ENCODE peak calls at places on chromosomes 2 and 18, in nine cellular contexts. G, A, C, S, X, H, R, M and Q are unnamed samples.

GRCh38 chr2:85813978-85814801 is 60.4 kb downstream of the ATOH8 start:
- DNase-seq in C (peak; percentile 30), A (peak; percentile 90), H (peak; percentile 93), G (peak; percentile 92), R (peak; percentile 94), X (peak; percentile 93), S (peak; percentile 96), M (peak; percentile 95), Q (peak; percentile 55)

GRCh38 chr2:61670591-61671503 is 132.7 kb upstream of the XPO1 start:
- DNase-seq in S (peak; percentile 63), X (no peak), M (no peak), A (peak; percentile 23), C (peak; percentile 46), G (peak; percentile 49), R (peak; percentile 79), H (peak; percentile 28), Q (no peak)

GRCh38 chr2:157105372-157105771 is 152.1 kb upstream of the GALNT5 start:
- DNase-seq in S (no peak), C (no peak), A (no peak), H (no peak), M (no peak), G (no peak), X (no peak), R (no peak), Q (no peak)

GRCh38 chr2:236563953-236564352 is 5.7 kb upstream of the ACKR3 start:
- DNase-seq in C (no peak), G (no peak), R (no peak), A (no peak), M (no peak), H (no peak), X (no peak), S (no peak), Q (no peak)

GRCh38 chr2:84435331-84436081 is 23.6 kb downstream of the SUCLG1 start:
- DNase-seq in M (no peak), A (no peak), C (no peak), G (no peak), R (no peak), S (no peak), H (no peak), X (no peak), Q (no peak)

GRCh38 chr18:31598021-31598805 is 6.5 kb downstream of the TTR start:
- DNase-seq in X (no peak), R (no peak), G (no peak), S (no peak), A (no peak), C (no peak), M (no peak), H (no peak), Q (no peak)

GRCh38 chr2:37614061-37614802 is 57.2 kb downstream of the CDC42EP3 start:
- DNase-seq in G (peak; percentile 29), R (peak; percentile 88), A (no peak), C (no peak), H (no peak), M (no peak), X (no peak), S (no peak), Q (no peak)

GRCh38 chr2:71299507-71299906 is 32.1 kb upstream of the ZNF638 start:
- DNase-seq in X (no peak), A (peak; percentile 63), M (no peak), R (no peak), C (no peak), S (no peak), H (no peak), G (no peak), Q (no peak)

DNA sequence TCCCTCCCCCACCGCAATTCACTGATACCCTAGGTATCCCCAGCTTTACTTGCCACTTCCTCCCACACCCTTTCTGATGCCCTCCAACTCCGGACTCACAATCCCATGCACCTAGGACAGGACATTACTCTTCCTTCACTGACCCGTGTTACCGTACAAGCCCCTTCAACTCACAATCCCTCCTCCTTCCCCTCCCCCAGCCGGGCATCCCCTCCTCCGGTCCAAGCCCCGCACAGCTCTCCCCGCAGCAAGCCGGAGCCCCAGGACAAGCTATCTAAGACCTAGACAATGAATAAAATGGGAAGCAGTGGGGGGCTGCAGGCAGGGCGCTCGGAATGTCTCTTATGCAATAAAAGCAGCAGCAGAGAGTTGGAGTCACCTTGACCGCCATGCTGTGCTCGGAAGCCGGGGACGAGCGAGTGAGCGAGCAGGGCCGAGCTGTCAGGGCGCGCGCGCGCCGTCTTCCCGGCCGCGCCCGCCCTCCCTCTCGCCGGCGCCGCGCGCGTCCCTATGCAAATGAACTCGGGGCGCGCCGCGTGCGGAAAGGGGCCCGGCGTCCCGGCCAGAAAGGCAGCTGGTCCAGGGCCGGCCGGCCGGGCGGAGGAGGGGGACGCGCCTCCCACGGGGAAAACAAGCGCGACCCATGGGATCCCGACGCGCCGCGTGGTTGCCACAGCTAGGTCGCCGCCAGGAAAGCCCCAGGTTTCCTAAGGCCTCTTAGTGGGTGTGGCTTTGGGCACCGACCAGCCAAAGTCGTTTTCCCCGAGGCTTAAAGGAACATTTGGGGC is at the start of gene SLC25A12:
- DNase-seq in S (peak; percentile 87), C (no peak), X (peak; percentile 78), G (peak; percentile 85), A (peak; percentile 96), R (peak; percentile 87), H (peak; percentile 79), M (peak; percentile 96), Q (no peak)
- TF ChIP-seq POLR2AphosphoS5 in S (peak; percentile 83), C (peak; percentile 76), X (no peak), G (no peak), A (peak; percentile 77), R (peak; percentile 59), H (peak; percentile 12), M (peak; percentile 84), Q (peak; percentile 76)

GRCh38 chr18:3455938-3456685 is 6.1 kb downstream of the TGIF1 start:
- DNase-seq in X (no peak), R (no peak), G (peak; percentile 48), M (no peak), S (no peak), A (peak; percentile 57), H (no peak), C (no peak), Q (no peak)

GRCh38 chr18:3458952-3459853 is 9.2 kb downstream of the TGIF1 start:
- DNase-seq in H (no peak), G (no peak), X (no peak), S (no peak), R (no peak), M (no peak), A (no peak), C (no peak), Q (no peak)

GRCh38 chr18:3456686-3457069 is 6.7 kb downstream of the TGIF1 start:
- DNase-seq in A (no peak), X (no peak), G (no peak), M (no peak), C (no peak), H (no peak), S (no peak), R (no peak), Q (no peak)

GRCh38 chr18:3457261-3457724 is 7.3 kb downstream of the TGIF1 start:
- DNase-seq in H (no peak), S (peak; percentile 35), X (no peak), M (no peak), A (no peak), G (peak; percentile 57), R (no peak), C (no peak), Q (no peak)

DNA sequence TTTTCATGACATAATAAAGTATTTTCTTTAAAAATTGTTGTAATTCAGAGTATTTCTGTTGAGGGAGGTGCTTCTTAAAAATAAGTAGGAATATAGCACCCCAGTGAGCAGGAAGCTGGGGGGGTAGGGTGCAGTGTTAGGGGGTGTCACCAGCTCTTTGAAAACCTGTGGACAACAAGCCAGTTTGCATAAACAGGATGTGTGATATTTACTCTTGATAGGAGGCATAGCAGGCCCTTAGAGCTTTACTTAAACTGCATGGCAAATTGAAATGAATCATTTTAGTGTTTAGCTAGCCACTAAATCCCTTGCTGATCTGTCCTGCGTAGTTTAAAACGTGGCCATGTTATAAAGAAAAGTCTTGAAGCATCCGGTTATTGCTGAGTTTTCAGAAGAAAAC is 8.4 kb downstream of the TGIF1 start:
- DNase-seq in M (no peak), C (no peak), H (no peak), S (no peak), G (no peak), R (no peak), A (no peak), X (no peak), Q (no peak)
- H3K27ac ChIP-seq in M (peak overlapping the region; percentile 60), C (no peak overlapping the region), H (peak overlapping the region; percentile 59), S (peak overlapping the region; percentile 99), G (peak overlapping the region; percentile 99), R (no peak overlapping the region), A (peak overlapping the region; percentile 85), X (peak overlapping the region; percentile 24), Q (no peak overlapping the region)

DNA sequence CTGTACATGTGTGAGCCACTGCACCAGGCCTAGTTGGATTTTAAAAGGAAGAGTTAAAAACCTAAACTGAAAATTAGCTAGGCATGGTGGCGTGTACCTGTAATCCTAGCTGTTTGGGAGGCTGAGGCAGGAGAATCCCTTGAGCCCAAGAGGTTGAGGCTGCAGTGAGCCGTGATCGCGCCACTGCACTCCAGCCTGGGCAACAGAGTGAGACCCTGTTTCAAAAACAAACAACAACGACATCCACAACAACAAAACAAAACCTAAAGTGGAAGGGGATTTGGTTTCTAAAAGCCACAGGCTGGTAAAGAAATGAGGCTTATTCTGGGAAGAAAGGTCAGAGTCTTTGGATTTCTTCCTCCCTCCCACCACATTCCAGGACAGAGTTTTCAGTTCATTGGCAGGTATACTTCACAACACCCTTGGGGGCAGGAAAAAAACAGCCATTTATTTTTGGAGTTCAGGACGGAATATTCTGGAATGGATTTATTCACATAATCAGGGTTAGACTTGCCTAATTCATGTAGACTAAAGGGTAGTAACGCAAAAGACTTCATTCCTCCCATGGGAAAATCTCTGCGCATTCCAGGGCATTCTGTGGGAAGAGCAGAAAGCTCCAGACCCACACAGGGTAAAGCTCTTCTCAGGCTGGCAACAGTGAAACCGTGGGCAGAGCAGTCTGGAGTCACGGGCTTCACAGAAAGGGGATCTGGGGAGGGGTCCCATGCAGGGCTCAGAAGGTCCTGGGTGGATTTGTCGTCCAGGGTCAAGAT is 34.9 kb downstream of the TEX44 start:
- DNase-seq in C (no peak), A (peak; percentile 15), G (no peak), S (no peak), X (no peak), H (no peak), R (no peak), M (no peak), Q (no peak)
- H3K4me3 ChIP-seq in C (no peak overlapping the region), A (no peak overlapping the region), G (no peak overlapping the region), S (no peak overlapping the region), X (no peak overlapping the region), H (no peak overlapping the region), R (no peak overlapping the region), M (no peak overlapping the region), Q (no peak overlapping the region)

GRCh38 chr18:54906636-54907180 is 52.6 kb downstream of the CCDC68 start:
- DNase-seq in S (no peak), G (no peak), R (no peak), A (no peak), X (no peak), H (no peak), C (no peak), M (no peak), Q (no peak)
- TF ChIP-seq POLR2AphosphoS5 in S (no peak), G (no peak), R (no peak), A (no peak), X (no peak), H (no peak), C (no peak), M (no peak), Q (no peak)